ENCODE peak calls at places on chromosome 10, in nine cellular contexts. One of them, this sample, is unnamed.

GRCh38 chr10:79562135-79562756 is 2.0 kb upstream of the SFTPA2 start:
- DNase-seq in OCI-LY7: peak; percentile 82
- DNase-seq in HepG2: peak; percentile 36
- DNase-seq in colonic mucosa: peak; percentile 81
- DNase-seq in K562: peak; percentile 66
- DNase-seq in epithelial cell of esophagus: peak; percentile 69
- DNase-seq in HFF-Myc: peak; percentile 11
- DNase-seq in endodermal cell: peak; percentile 92
- DNase-seq in WTC11: peak; percentile 74
- DNase-seq in this sample: peak; percentile 77

GRCh38 chr10:104259456-104259855 is 4.8 kb downstream of the GSTO1 start:
- DNase-seq in OCI-LY7: no peak
- DNase-seq in HepG2: no peak
- DNase-seq in colonic mucosa: no peak
- DNase-seq in K562: no peak
- DNase-seq in epithelial cell of esophagus: peak; percentile 80
- DNase-seq in HFF-Myc: no peak
- DNase-seq in endodermal cell: no peak
- DNase-seq in WTC11: no peak
- DNase-seq in this sample: no peak

GRCh38 chr10:50362547-50363125 is 111.3 kb upstream of the ASAH2 start:
- DNase-seq in OCI-LY7: peak; percentile 90
- DNase-seq in HepG2: no peak
- DNase-seq in colonic mucosa: no peak
- DNase-seq in K562: no peak
- DNase-seq in epithelial cell of esophagus: peak; percentile 90
- DNase-seq in HFF-Myc: no peak
- DNase-seq in endodermal cell: no peak
- DNase-seq in WTC11: no peak
- DNase-seq in this sample: no peak

GRCh38 chr10:3538850-3539531 is 246.0 kb downstream of the KLF6 start:
- DNase-seq in OCI-LY7: no peak
- DNase-seq in HepG2: no peak
- DNase-seq in colonic mucosa: no peak
- DNase-seq in K562: no peak
- DNase-seq in epithelial cell of esophagus: peak; percentile 93
- DNase-seq in HFF-Myc: no peak
- DNase-seq in endodermal cell: peak; percentile 59
- DNase-seq in WTC11: no peak
- DNase-seq in this sample: no peak

GRCh38 chr10:129102906-129103693 is 363.9 kb upstream of the MGMT start:
- DNase-seq in OCI-LY7: no peak
- DNase-seq in HepG2: no peak
- DNase-seq in colonic mucosa: no peak
- DNase-seq in K562: no peak
- DNase-seq in epithelial cell of esophagus: no peak
- DNase-seq in HFF-Myc: no peak
- DNase-seq in endodermal cell: no peak
- DNase-seq in WTC11: no peak
- DNase-seq in this sample: no peak

GRCh38 chr10:119031496-119032059 is 2.1 kb downstream of the NANOS1 start:
- DNase-seq in OCI-LY7: no peak
- DNase-seq in HepG2: no peak
- DNase-seq in colonic mucosa: no peak
- DNase-seq in K562: no peak
- DNase-seq in epithelial cell of esophagus: no peak
- DNase-seq in HFF-Myc: no peak
- DNase-seq in endodermal cell: peak; percentile 52
- DNase-seq in WTC11: no peak
- DNase-seq in this sample: no peak

GRCh38 chr10:91643700-91644099 is 10.8 kb upstream of the PPP1R3C start:
- DNase-seq in OCI-LY7: no peak
- DNase-seq in HepG2: peak; percentile 24
- DNase-seq in colonic mucosa: no peak
- DNase-seq in K562: no peak
- DNase-seq in epithelial cell of esophagus: peak; percentile 57
- DNase-seq in HFF-Myc: no peak
- DNase-seq in endodermal cell: peak; percentile 80
- DNase-seq in WTC11: peak; percentile 52
- DNase-seq in this sample: no peak

GRCh38 chr10:74332398-74332797 is 181.4 kb downstream of the ADK start:
- DNase-seq in OCI-LY7: no peak
- DNase-seq in HepG2: no peak
- DNase-seq in colonic mucosa: no peak
- DNase-seq in K562: no peak
- DNase-seq in epithelial cell of esophagus: peak; percentile 10
- DNase-seq in HFF-Myc: no peak
- DNase-seq in endodermal cell: no peak
- DNase-seq in WTC11: no peak
- DNase-seq in this sample: no peak

DNA sequence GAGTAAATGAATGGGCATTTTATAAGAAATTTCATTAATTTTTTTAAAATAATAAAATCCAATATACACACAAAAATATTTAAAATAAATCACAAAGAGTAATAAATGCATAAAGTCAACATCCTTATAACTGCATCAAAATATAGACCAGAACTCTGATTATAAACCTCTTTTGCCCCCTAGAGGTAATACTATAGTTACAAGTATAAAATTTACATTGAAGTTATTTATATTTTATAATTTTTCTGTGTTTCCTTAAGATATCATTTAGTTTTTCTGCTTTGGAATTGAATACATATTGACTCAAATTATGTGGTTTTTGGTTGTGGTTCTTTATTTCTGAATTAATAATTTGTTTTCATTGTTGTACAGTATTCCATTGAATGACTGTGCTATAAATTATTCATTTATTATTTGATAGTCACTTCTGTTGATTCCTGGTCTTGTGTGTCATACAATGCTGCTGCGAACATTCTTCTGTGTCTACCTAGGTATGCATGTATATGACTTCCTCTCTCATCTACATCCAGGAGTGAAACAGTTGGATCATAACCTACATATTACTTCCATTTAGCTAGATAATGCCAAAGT is 673.6 kb downstream of the IPMK start:
- DNase-seq in OCI-LY7: peak; percentile 1
- DNase-seq in HepG2: no peak
- DNase-seq in colonic mucosa: no peak
- DNase-seq in K562: no peak
- DNase-seq in epithelial cell of esophagus: no peak
- DNase-seq in HFF-Myc: no peak
- DNase-seq in endodermal cell: no peak
- DNase-seq in WTC11: no peak
- DNase-seq in this sample: no peak
- TF ChIP-seq CTCF in OCI-LY7: peak; percentile 62
- TF ChIP-seq CTCF in HepG2: no peak
- TF ChIP-seq CTCF in colonic mucosa: no peak
- TF ChIP-seq CTCF in K562: no peak
- TF ChIP-seq CTCF in epithelial cell of esophagus: no peak
- TF ChIP-seq CTCF in HFF-Myc: no peak
- TF ChIP-seq CTCF in endodermal cell: peak; percentile 65
- TF ChIP-seq CTCF in WTC11: no peak
- TF ChIP-seq CTCF in this sample: peak; percentile 37

DNA sequence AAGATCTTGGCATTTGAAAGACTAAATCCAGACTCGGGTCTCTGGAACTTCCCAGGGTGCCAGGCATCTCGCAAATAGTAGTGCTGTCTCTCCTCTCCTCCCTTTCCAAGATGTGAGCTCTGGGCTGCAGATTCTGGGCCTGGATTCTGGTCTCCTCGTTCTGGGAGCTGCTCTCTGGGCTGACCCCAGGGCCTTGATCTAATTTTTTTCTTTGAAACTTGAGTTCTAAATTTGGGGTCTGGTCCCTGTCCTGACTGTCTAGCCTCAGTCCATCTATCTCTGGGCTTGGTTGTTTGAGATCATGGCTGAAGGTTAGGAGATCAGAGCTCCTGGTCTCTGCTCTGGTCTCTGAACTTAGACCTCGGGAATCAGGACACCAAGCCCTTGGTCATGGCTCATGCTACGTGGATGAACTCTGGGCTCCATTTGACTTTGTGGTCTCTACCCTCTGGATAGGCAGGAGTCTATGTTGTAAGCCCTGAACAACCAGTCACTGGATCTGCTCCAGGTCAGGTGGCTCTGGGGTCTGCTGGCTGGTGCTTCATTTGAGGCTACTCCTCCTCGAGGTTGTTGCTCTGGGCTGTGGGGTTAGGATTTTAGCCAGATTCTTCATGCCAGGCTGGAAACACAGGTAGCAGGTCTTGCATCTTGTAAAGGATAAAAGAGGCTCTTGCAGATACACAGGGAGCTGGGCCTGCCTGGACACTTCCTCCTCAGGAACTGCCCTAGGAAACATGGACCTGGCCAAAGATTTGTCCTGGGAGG is 8.0 kb upstream of the MBL2 start:
- DNase-seq in OCI-LY7: no peak
- DNase-seq in HepG2: no peak
- DNase-seq in colonic mucosa: no peak
- DNase-seq in K562: no peak
- DNase-seq in epithelial cell of esophagus: no peak
- DNase-seq in HFF-Myc: no peak
- DNase-seq in endodermal cell: no peak
- DNase-seq in WTC11: no peak
- DNase-seq in this sample: no peak
- TF ChIP-seq CTCF in OCI-LY7: no peak
- TF ChIP-seq CTCF in HepG2: no peak
- TF ChIP-seq CTCF in colonic mucosa: no peak
- TF ChIP-seq CTCF in K562: no peak
- TF ChIP-seq CTCF in epithelial cell of esophagus: no peak
- TF ChIP-seq CTCF in HFF-Myc: no peak
- TF ChIP-seq CTCF in endodermal cell: no peak
- TF ChIP-seq CTCF in WTC11: no peak
- TF ChIP-seq CTCF in this sample: peak; percentile 11

GRCh38 chr10:71255817-71256660 is 43.7 kb downstream of the UNC5B start:
- DNase-seq in OCI-LY7: no peak
- DNase-seq in HepG2: no peak
- DNase-seq in colonic mucosa: peak; percentile 92
- DNase-seq in K562: no peak
- DNase-seq in epithelial cell of esophagus: peak; percentile 51
- DNase-seq in HFF-Myc: peak; percentile 67
- DNase-seq in endodermal cell: no peak
- DNase-seq in WTC11: no peak
- DNase-seq in this sample: no peak

GRCh38 chr10:71252195-71252594 is 39.8 kb downstream of the UNC5B start:
- DNase-seq in OCI-LY7: no peak
- DNase-seq in HepG2: no peak
- DNase-seq in colonic mucosa: peak; percentile 84
- DNase-seq in K562: no peak
- DNase-seq in epithelial cell of esophagus: no peak
- DNase-seq in HFF-Myc: no peak
- DNase-seq in endodermal cell: no peak
- DNase-seq in WTC11: no peak
- DNase-seq in this sample: no peak

GRCh38 chr10:71255540-71255816 is 43.1 kb downstream of the UNC5B start:
- DNase-seq in OCI-LY7: no peak
- DNase-seq in HepG2: no peak
- DNase-seq in colonic mucosa: no peak
- DNase-seq in K562: no peak
- DNase-seq in epithelial cell of esophagus: no peak
- DNase-seq in HFF-Myc: no peak
- DNase-seq in endodermal cell: no peak
- DNase-seq in WTC11: no peak
- DNase-seq in this sample: no peak

GRCh38 chr10:71254834-71255539 is 42.6 kb downstream of the UNC5B start:
- DNase-seq in OCI-LY7: no peak
- DNase-seq in HepG2: no peak
- DNase-seq in colonic mucosa: no peak
- DNase-seq in K562: no peak
- DNase-seq in epithelial cell of esophagus: no peak
- DNase-seq in HFF-Myc: no peak
- DNase-seq in endodermal cell: no peak
- DNase-seq in WTC11: no peak
- DNase-seq in this sample: no peak

DNA sequence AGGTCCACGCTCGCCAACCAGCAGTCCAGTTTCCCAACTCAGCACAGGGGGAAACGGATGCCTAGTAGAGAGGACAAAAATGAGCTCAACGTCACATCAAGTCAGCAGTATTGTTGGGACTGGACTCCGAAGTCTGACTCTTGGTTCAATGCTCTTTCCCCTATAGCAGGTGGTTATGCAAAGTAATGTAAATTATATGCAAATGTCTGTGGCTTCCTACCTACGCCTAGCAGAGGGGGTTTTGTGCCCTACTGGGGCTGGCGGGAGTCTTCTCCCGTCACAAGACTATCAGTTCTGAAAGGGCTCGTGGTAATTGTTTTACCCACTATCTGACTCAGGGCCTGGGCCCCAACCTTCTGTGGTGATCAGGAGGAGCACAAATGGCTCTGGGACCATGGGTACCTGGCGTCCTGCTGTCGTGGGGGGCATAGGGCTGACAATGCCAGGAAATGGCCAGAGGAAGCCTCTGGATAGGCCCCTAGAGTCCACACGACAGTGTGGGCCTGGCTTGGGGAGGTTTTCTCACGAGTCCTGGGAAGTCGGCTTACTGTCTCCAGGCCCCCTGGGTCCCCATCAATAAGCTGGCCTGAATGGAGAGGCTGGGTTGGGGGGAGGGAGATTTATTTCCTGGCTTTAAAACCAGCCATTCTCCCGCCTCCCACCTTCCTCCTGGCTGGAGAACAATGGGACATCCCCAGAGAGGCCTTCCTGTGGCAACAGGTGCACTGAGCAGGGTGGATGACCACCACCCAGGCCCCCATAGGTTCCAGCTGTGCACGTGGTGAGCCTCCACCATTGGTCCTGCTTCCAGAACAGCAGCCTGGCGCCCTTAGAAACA is 41.8 kb downstream of the UNC5B start:
- DNase-seq in OCI-LY7: no peak
- DNase-seq in HepG2: no peak
- DNase-seq in colonic mucosa: no peak
- DNase-seq in K562: no peak
- DNase-seq in epithelial cell of esophagus: no peak
- DNase-seq in HFF-Myc: no peak
- DNase-seq in endodermal cell: no peak
- DNase-seq in WTC11: no peak
- DNase-seq in this sample: peak; percentile 66
- TF ChIP-seq CTCF in OCI-LY7: no peak
- TF ChIP-seq CTCF in HepG2: no peak
- TF ChIP-seq CTCF in colonic mucosa: no peak
- TF ChIP-seq CTCF in K562: no peak
- TF ChIP-seq CTCF in epithelial cell of esophagus: no peak
- TF ChIP-seq CTCF in HFF-Myc: no peak
- TF ChIP-seq CTCF in endodermal cell: no peak
- TF ChIP-seq CTCF in WTC11: no peak
- TF ChIP-seq CTCF in this sample: no peak

DNA sequence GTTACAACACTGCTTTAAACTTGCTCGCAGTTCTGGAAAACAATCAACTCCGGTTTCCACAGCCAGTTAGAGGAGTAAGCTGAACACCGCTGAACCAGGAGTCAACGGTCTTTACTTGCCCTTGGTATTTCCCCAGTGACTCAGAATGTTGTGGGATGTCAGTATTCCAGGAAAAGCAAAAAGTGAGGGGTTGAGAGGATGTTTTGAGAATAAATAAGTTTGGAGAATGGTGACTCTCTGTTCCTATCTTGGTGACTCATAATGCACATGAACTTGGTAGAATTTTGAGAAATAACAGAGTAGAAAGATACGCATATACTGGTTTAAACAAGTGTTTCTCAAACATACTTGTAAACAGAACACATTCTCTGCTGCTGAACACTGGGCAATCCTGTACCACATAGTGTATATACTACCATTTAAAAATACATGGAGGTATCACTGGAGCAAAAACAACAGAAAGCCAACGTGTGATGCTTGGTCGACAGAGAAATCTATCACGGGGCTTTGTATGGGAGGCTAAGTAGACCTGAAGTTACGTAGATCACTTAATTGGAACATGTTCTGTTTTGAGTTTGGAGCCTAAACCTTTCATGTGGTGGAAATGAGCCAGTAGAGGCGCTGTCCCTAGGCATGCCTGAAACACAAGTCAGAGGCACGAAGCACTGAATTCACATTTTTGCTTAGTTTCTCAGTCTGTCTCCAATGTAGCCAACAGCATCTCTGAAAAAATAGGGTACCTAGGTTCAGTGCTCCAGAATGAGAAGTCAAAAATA is 534.3 kb downstream of the PARD3 start:
- DNase-seq in OCI-LY7: no peak
- DNase-seq in HepG2: peak; percentile 29
- DNase-seq in colonic mucosa: no peak
- DNase-seq in K562: no peak
- DNase-seq in epithelial cell of esophagus: peak; percentile 95
- DNase-seq in HFF-Myc: peak; percentile 84
- DNase-seq in endodermal cell: peak; percentile 72
- DNase-seq in WTC11: no peak
- DNase-seq in this sample: no peak
- TF ChIP-seq CTCF in OCI-LY7: peak; percentile 42
- TF ChIP-seq CTCF in HepG2: no peak
- TF ChIP-seq CTCF in colonic mucosa: no peak
- TF ChIP-seq CTCF in K562: peak; percentile 35
- TF ChIP-seq CTCF in epithelial cell of esophagus: peak; percentile 60
- TF ChIP-seq CTCF in HFF-Myc: peak; percentile 34
- TF ChIP-seq CTCF in endodermal cell: peak; percentile 70
- TF ChIP-seq CTCF in WTC11: no peak
- TF ChIP-seq CTCF in this sample: no peak

This sample was measured in endothelial cell.